ENCODE peak calls at places on chromosomes 7 and 10, in eight cellular contexts. L is fibroblast of the aortic adventitia; S is tibial nerve; H is NCI-H82; B is NCI-H2029; J is putamen; Q is activated CD4-positive, alpha-beta T cell treated with anti-CD3 and anti-CD28 coated beads, Interleukin-2, amount 10 ng/mL, durations not matched to agents 7 days and 5 days; G is adrenal gland. X is an unnamed sample.

GRCh38 chr10:21488246-21488953 is 37.1 kb downstream of the SKIDA1 start:
- DNase-seq in Q (no peak), J (no peak), L (peak; percentile 19), B (no peak), H (no peak), S (no peak), G (no peak), X (no peak)

GRCh38 chr7:90412458-90413184 is 9.4 kb downstream of the CLDN12 start:
- DNase-seq in Q (peak; percentile 24), J (no peak), L (no peak), B (peak; percentile 68), S (no peak), H (peak; percentile 42), G (no peak), X (peak; percentile 61)

GRCh38 chr10:4501306-4501705 is 324.7 kb upstream of the AKR1E2 start:
- DNase-seq in L (peak; percentile 25), Q (no peak), G (no peak), H (no peak), J (no peak), S (no peak), B (no peak), X (no peak)

GRCh38 chr7:91194841-91195240 is 69.4 kb upstream of the FZD1 start:
- DNase-seq in H (no peak), Q (no peak), S (no peak), J (no peak), G (no peak), B (no peak), L (no peak), X (no peak)

GRCh38 chr7:64307254-64308018 is 6.3 kb upstream of the ZNF736 start:
- DNase-seq in S (peak; percentile 82), B (peak; percentile 98), L (peak; percentile 73), H (peak; percentile 98), Q (peak; percentile 96), J (peak; percentile 97), G (peak; percentile 96), X (peak; percentile 97)

GRCh38 chr7:129825005-129825553 is 127.7 kb downstream of the UBE2H start:
- DNase-seq in H (peak; percentile 98), J (peak; percentile 24), Q (peak; percentile 39), L (peak; percentile 31), G (peak; percentile 74), B (peak; percentile 84), S (no peak), X (peak; percentile 85)

GRCh38 chr7:127532736-127533135 is 52.7 kb downstream of the GCC1 start:
- DNase-seq in B (no peak), L (no peak), G (no peak), J (no peak), S (no peak), Q (no peak), H (no peak), X (no peak)

GRCh38 chr10:26621889-26622681 is 75.4 kb upstream of the PDSS1 start:
- DNase-seq in H (no peak), Q (peak; percentile 8), S (peak; percentile 33), G (no peak), J (no peak), B (no peak), L (peak; percentile 5), X (peak; percentile 84)

GRCh38 chr7:155533120-155533826 is 13.1 kb downstream of the CNPY1 start:
- DNase-seq in J (no peak), S (no peak), B (no peak), L (no peak), Q (no peak), H (no peak), G (no peak), X (peak; percentile 63)

GRCh38 chr10:7133270-7133669 is 277.6 kb downstream of the SFMBT2 start:
- DNase-seq in S (no peak), H (no peak), J (no peak), G (no peak), Q (no peak), B (no peak), L (no peak), X (no peak)

GRCh38 chr7:97407106-97407505 is 289.6 kb downstream of the SDHAF3 start:
- DNase-seq in J (no peak), B (no peak), Q (no peak), H (no peak), L (no peak), S (no peak), G (no peak), X (no peak)

GRCh38 chr10:132136689-132137088 is 50.1 kb upstream of the DPYSL4 start:
- DNase-seq in Q (no peak), L (no peak), H (no peak), J (no peak), G (no peak), B (no peak), S (no peak), X (no peak)

X was measured in upper lobe of right lung.